ENCODE peak calls at places on chromosomes 2 and 18, in ten cellular contexts. F is cardiac muscle cell, M is upper lobe of right lung, G is testis, O is heart left ventricle, Z is kidney epithelial cell, I is heart right ventricle, B is stomach, N is astrocyte of the cerebellum, W is psoas muscle. Q is an unnamed sample.

GRCh38 chr2:81436256-81436655 is 1131.7 kb upstream of the LRRTM1 start:
- DNase-seq in F (no peak), M (no peak), G (no peak), O (no peak), Z (no peak), I (no peak), B (no peak), N (no peak), W (no peak), Q (no peak)

GRCh38 chr18:12299862-12300261 is 8.2 kb upstream of the TUBB6 start:
- DNase-seq in F (no peak), M (no peak), G (no peak), O (no peak), Z (no peak), I (no peak), B (no peak), N (no peak), W (no peak), Q (no peak)

GRCh38 chr2:237699870-237700582 is 72.6 kb downstream of the LRRFIP1 start:
- DNase-seq in F (no peak), M (peak), G (no peak), O (no peak), Z (no peak), I (no peak), B (no peak), N (no peak), W (no peak), Q (no peak)

GRCh38 chr2:41859615-41860014 is 188.2 kb upstream of the PKDCC start:
- DNase-seq in F (no peak), M (no peak), G (no peak), O (no peak), Z (no peak), I (no peak), B (no peak), N (no peak), W (no peak), Q (no peak)

GRCh38 chr2:213848631-213849030 is 562.2 kb upstream of the VWC2L start:
- DNase-seq in F (no peak), M (no peak), G (no peak), O (no peak), Z (no peak), I (no peak), B (no peak), N (peak), W (no peak), Q (peak)

GRCh38 chr2:164954954-164955701 is at the start of gene SLC38A11:
- DNase-seq in F (no peak), M (peak), G (peak), O (peak), Z (no peak), I (peak), B (peak), N (no peak), W (peak), Q (no peak)

GRCh38 chr18:46480187-46480586 is 176.8 kb downstream of the LOXHD1 start:
- DNase-seq in F (no peak), M (no peak), G (no peak), O (no peak), Z (no peak), I (no peak), B (no peak), N (no peak), W (no peak), Q (no peak)

GRCh38 chr2:52178845-52179244 is 1146.9 kb upstream of the NRXN1 start:
- DNase-seq in F (no peak), M (no peak), G (no peak), O (no peak), Z (no peak), I (no peak), B (no peak), N (no peak), W (no peak), Q (peak)

GRCh38 chr2:187542123-187542522 is 12.1 kb downstream of the TFPI start:
- DNase-seq in F (no peak), M (no peak), G (no peak), O (no peak), Z (no peak), I (no peak), B (no peak), N (no peak), W (no peak), Q (no peak)

GRCh38 chr2:68463287-68463877 is 3.7 kb downstream of the FBXO48 start:
- DNase-seq in F (peak), M (no peak), G (no peak), O (no peak), Z (no peak), I (no peak), B (no peak), N (peak), W (no peak), Q (no peak)

GRCh38 chr2:239222346-239223028 is 178.3 kb downstream of the HDAC4 start:
- DNase-seq in F (no peak), M (no peak), G (no peak), O (no peak), Z (no peak), I (no peak), B (peak), N (no peak), W (no peak), Q (peak)

GRCh38 chr2:26008851-26009566 is 24.9 kb upstream of the RAB10 start:
- DNase-seq in F (no peak), M (peak), G (peak), O (peak), Z (no peak), I (peak), B (peak), N (no peak), W (peak), Q (no peak)

GRCh38 chr18:8816233-8816632 is 110.9 kb downstream of the MTCL1 start:
- DNase-seq in F (no peak), M (no peak), G (no peak), O (no peak), Z (no peak), I (no peak), B (no peak), N (no peak), W (no peak), Q (no peak)

GRCh38 chr2:64586883-64587481 is 62.9 kb downstream of the AFTPH start:
- DNase-seq in F (peak), M (no peak), G (no peak), O (no peak), Z (no peak), I (no peak), B (no peak), N (peak), W (no peak), Q (peak)

GRCh38 chr2:162217596-162217995 is 25.6 kb downstream of the FAP start:
- DNase-seq in F (no peak), M (no peak), G (no peak), O (no peak), Z (no peak), I (no peak), B (no peak), N (no peak), W (no peak), Q (no peak)

GRCh38 chr2:48605482-48606175 is 12.0 kb upstream of the GTF2A1L start:
- DNase-seq in F (no peak), M (no peak), G (no peak), O (no peak), Z (no peak), I (no peak), B (no peak), N (no peak), W (no peak), Q (no peak)

GRCh38 chr18:2797951-2798350 is 48.9 kb upstream of the EMILIN2 start:
- DNase-seq in F (no peak), M (no peak), G (no peak), O (no peak), Z (no peak), I (no peak), B (no peak), N (no peak), W (no peak), Q (no peak)

GRCh38 chr18:79397830-79398761 is 2.4 kb downstream of the NFATC1 start:
- DNase-seq in F (no peak), M (peak), G (no peak), O (peak), Z (no peak), I (no peak), B (no peak), N (no peak), W (peak), Q (no peak)

GRCh38 chr18:79397288-79397829 is 1.6 kb downstream of the NFATC1 start:
- DNase-seq in F (no peak), M (peak), G (no peak), O (peak), Z (no peak), I (no peak), B (no peak), N (no peak), W (peak), Q (no peak)

GRCh38 chr18:79395761-79396404 is at the start of gene NFATC1:
- DNase-seq in F (peak), M (peak), G (peak), O (peak), Z (no peak), I (peak), B (peak), N (no peak), W (peak), Q (no peak)

GRCh38 chr18:79395308-79395640 is 456 bp upstream of the NFATC1 start:
- DNase-seq in F (no peak), M (peak), G (no peak), O (no peak), Z (no peak), I (no peak), B (no peak), N (no peak), W (no peak), Q (no peak)

DNA sequence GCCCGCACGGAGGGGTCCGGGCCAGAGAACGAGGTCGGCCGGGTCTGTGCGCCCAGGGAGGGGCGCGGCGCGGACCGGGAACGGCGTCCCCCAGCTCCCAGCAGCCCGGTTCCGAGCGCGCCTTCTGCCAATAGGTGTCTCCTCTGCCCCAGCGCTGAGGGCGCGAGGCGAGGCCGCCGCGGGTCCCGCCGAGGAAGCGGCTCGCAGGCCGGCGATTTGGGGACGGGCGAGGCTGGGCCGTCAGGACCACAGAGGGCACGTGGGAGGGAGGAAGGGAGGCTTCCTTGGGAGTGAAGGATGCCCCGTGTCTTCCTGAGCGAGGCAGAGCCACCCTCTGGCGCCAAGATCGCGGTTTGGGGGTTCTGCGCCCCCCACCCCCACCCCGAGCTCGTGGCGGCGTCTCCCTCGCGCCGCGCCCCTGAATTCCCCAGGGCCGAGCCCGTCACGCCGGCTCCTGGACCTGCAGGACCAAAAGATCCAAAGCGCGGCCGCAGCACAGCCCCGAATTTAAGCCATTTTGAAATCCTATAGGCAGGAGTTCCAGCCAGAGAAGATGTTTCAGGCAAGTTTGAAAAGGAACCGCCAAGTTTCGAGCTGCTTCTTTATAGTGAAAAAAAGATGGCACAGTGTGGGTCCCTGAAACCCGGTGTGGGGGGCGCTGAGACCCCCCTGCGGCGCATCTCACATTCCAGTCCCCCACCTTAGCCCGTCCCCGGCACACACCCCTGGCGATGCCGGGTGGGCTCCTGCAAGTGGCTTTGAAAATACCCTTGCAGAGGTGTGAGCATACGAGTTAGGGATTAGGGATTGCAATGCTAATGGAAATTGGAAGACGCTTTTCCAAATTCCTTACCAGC is 929 bp downstream of the NFATC1 start:
- DNase-seq in F (peak), M (peak), G (no peak), O (peak), Z (no peak), I (peak), B (no peak), N (no peak), W (peak), Q (no peak)
- TF ChIP-seq CTCF in F (no peak), M (no peak), G (no peak), O (peak), Z (peak), I (peak), B (no peak), N (peak), W (peak), Q (peak)

DNA sequence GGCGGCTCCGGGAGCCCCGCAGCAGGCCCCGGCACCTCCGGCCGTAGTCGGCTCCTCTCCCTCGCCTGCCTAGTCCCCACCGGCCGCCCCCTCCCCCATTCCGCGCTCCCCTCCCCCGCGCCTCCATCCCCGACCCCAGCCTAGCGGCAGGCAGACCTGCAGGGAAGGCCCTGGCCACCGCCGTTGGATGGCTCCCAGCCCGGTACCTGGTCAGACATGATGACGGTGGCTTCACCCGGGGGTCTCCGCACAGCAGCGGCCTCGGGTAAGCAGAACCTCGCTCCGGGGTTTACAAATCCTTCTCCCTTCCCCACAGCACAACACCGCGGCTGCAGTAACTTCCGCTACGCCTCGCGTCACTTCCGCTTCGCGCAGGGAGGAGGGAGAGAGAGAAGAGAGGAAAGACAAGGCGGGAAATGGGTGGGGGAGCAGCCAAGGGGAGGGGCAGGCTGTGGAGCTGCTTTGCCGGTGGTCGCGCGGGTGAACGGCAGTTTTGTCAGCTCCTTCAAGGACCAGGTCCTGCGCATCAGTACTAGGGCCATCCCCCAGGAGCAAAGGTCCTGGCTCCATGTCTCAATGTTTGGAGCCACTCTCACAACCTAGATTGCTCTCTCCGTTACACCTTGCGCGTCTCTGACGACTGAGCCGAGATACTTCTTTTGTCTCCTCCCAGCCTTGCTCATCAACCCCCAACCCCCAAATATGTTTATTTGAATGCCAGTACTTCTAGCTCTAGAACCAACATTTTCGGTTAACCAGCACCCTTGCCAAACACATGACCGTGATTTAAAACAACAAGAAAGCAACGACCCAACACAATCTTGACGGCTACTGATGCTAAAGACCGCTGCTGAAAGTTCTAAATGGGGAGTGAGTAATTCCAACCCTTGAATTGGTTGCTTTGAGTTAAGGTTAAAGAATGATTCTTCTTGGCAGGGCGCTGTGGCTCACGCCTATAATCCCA is at the start of gene SUMO1:
- DNase-seq in F (peak), M (peak), G (peak), O (peak), Z (peak), I (peak), B (peak), N (peak), W (peak), Q (no peak)
- TF ChIP-seq CTCF in F (no peak), M (no peak), G (no peak), O (no peak), Z (no peak), I (no peak), B (no peak), N (no peak), W (no peak), Q (no peak)

DNA sequence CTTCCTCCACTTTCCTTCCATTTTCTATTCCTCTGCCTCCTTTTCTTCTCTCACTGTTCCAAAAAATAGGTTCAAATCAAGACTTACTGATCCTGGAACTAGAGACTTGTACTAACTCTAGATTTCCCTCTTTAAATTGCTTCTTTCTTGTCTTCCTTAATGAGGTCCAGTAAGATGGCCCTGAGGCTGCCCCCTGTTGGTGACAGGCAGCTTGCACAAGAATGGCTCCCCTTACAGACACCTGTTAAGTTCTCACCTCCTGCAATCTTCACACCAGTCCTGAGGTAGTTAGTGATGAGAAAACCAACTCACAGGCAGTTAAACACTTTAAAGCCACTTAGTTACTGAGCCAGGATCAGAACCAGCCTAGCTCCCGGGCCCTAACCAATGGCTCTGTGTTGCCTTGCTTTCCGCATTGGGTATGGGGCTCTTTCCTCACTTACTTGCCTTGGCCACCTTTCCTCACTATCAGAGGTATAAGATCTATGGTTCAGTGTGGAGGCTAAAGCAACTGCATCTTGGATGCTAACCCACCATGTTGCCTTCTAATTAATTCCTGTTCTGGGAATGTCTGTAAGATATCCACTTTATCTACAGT is 130.6 kb downstream of the AKAIN1 start:
- DNase-seq in F (no peak), M (no peak), G (peak), O (no peak), Z (no peak), I (no peak), B (no peak), N (no peak), W (no peak), Q (no peak)
- TF ChIP-seq CTCF in F (no peak), M (peak), G (no peak), O (peak), Z (peak), I (peak), B (no peak), N (peak), W (no peak), Q (no peak)

GRCh38 chr2:233241803-233242202 is 9.7 kb upstream of the ATG16L1 start:
- DNase-seq in F (no peak), M (no peak), G (no peak), O (no peak), Z (no peak), I (no peak), B (peak), N (no peak), W (no peak), Q (no peak)
- TF ChIP-seq CTCF in F (no peak), M (no peak), G (no peak), O (no peak), Z (no peak), I (no peak), B (no peak), N (no peak), W (no peak), Q (no peak)

DNA sequence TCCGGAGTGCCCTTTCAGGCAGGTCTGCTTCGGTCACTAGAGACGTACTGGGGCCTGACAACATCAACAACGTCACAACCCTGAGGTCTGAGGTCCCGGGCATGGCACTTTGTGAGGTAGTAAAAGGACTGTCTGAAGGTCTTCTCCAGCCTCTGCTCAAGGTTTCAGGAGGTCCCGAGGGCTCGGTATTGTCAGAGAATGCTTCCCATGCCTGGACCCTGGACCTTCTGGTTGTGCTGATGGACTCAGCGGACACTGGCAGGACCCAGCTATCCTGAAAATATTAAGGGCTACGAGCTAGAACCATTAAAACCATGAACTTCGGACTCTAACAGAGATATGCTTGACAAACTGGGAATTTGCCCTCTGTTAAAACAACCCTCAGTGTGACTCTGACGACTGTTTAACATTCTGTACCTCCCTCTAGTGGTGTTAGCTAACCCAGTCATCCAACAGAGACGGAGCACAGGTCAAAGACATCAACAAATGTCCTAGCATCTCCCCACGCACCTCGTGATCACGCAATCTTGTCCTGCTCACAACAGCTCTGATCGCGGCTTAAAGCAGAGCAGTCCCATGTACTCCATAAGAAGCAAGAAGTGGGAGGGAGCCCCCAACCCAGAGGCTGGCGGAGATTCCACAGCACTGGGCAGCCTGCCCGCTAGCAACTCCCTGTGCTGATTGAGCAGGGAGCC is 96.5 kb downstream of the CCDC93 start:
- DNase-seq in F (peak), M (no peak), G (no peak), O (no peak), Z (no peak), I (no peak), B (no peak), N (no peak), W (no peak), Q (no peak)
- TF ChIP-seq CTCF in F (peak), M (no peak), G (no peak), O (peak), Z (peak), I (peak), B (no peak), N (peak), W (no peak), Q (peak)